ENCODE peak calls at places on chromosomes 6 and 20, in ten cellular contexts. Y is heart left ventricle, M is H54, T is transverse colon, S is lower leg skin, A is uterus, O is IMR-90, G is HCT116, K is A549, F is Peyer's patch. X is an unnamed sample.
A peak's percentile ranks its signal among the peaks of the same experiment; 100 is the strongest.

GRCh38 chr6:123904228-123904627 is 100.6 kb downstream of the NKAIN2 start:
- DNase-seq in Y (no peak), F (no peak), O (no peak), M (no peak), K (no peak), T (no peak), G (no peak), A (no peak), S (no peak), X (peak; percentile 52)

GRCh38 chr6:26215200-26216014 is 128.2 kb downstream of the HFE start:
- DNase-seq in T (no peak), A (no peak), F (peak; percentile 68), M (no peak), Y (no peak), O (peak; percentile 36), G (no peak), S (no peak), K (no peak), X (peak; percentile 77)

GRCh38 chr6:85544776-85545175 is 48.9 kb downstream of the SNX14 start:
- DNase-seq in A (no peak), Y (no peak), G (no peak), S (no peak), T (no peak), M (no peak), O (peak; percentile 43), K (no peak), F (no peak), X (no peak)

GRCh38 chr6:37005827-37006514 is 516 bp downstream of the FGD2 start:
- DNase-seq in S (no peak), G (no peak), A (no peak), K (no peak), M (no peak), O (no peak), Y (no peak), T (no peak), F (no peak), X (no peak)

GRCh38 chr6:125791151-125791819 is 525 bp downstream of the NCOA7 start:
- DNase-seq in M (peak; percentile 11), S (no peak), A (no peak), T (peak; percentile 46), K (peak; percentile 61), O (peak; percentile 52), Y (no peak), G (no peak), F (peak; percentile 76), X (peak; percentile 75)

GRCh38 chr6:25035451-25036435 is 100.0 kb upstream of the RIPOR2 start:
- DNase-seq in M (no peak), A (no peak), S (no peak), G (no peak), F (no peak), K (no peak), Y (no peak), T (no peak), O (no peak), X (peak; percentile 61)

GRCh38 chr20:63652192-63652980 is 838 bp downstream of the STMN3 start:
- DNase-seq in F (no peak), Y (no peak), G (no peak), A (peak; percentile 45), M (no peak), K (no peak), S (no peak), O (no peak), T (no peak), X (peak; percentile 20)

GRCh38 chr20:33490023-33490933 is at the start of gene CBFA2T2:
- DNase-seq in K (peak; percentile 50), T (peak; percentile 65), M (peak; percentile 64), O (peak; percentile 55), Y (peak; percentile 81), F (peak; percentile 78), A (no peak), S (peak; percentile 92), G (peak; percentile 28), X (no peak)

GRCh38 chr6:34601706-34602105 is 45.6 kb upstream of the SPDEF start:
- DNase-seq in S (peak; percentile 31), Y (no peak), G (no peak), M (no peak), O (no peak), A (no peak), F (no peak), T (no peak), K (no peak), X (no peak)

GRCh38 chr6:26044140-26045045 is 42.8 kb upstream of the HFE start:
- DNase-seq in F (peak; percentile 77), G (no peak), Y (peak; percentile 26), A (peak; percentile 33), T (peak; percentile 51), S (peak; percentile 85), K (no peak), M (no peak), O (peak; percentile 20), X (peak; percentile 91)

GRCh38 chr6:11092654-11093053 is 980 bp upstream of the SMIM13 start:
- DNase-seq in Y (no peak), S (no peak), M (no peak), K (no peak), O (no peak), F (no peak), A (no peak), G (no peak), T (no peak), X (no peak)

GRCh38 chr6:11096109-11096508 is 2.5 kb downstream of the SMIM13 start:
- DNase-seq in T (peak; percentile 28), K (peak; percentile 53), G (peak; percentile 54), Y (no peak), A (no peak), S (no peak), O (peak; percentile 80), F (peak; percentile 52), M (no peak), X (peak; percentile 54)

GRCh38 chr6:11094411-11094851 is 797 bp downstream of the SMIM13 start:
- DNase-seq in T (peak; percentile 54), Y (peak; percentile 55), M (peak; percentile 49), S (peak; percentile 88), K (peak; percentile 21), F (peak; percentile 75), O (peak; percentile 45), G (no peak), A (peak; percentile 27), X (peak; percentile 74)

GRCh38 chr6:11093065-11093590 is 506 bp upstream of the SMIM13 start:
- DNase-seq in F (no peak), K (peak; percentile 41), Y (no peak), T (peak; percentile 58), O (peak; percentile 41), G (no peak), M (peak; percentile 55), S (no peak), A (no peak), X (no peak)

GRCh38 chr6:11093591-11094410 is at the start of gene SMIM13:
- DNase-seq in M (peak; percentile 98), F (peak; percentile 99), A (peak; percentile 98), Y (peak; percentile 98), S (peak; percentile 99), O (peak; percentile 98), G (peak; percentile 96), T (peak; percentile 98), K (peak; percentile 92), X (peak; percentile 98)
- TF ChIP-seq POLR2A in M (peak; percentile 61), F (peak; percentile 61), A (peak; percentile 85), Y (no peak), S (no peak), O (peak; percentile 82), G (peak; percentile 39), T (peak; percentile 72), K (peak; percentile 51), X (peak; percentile 81)

DNA sequence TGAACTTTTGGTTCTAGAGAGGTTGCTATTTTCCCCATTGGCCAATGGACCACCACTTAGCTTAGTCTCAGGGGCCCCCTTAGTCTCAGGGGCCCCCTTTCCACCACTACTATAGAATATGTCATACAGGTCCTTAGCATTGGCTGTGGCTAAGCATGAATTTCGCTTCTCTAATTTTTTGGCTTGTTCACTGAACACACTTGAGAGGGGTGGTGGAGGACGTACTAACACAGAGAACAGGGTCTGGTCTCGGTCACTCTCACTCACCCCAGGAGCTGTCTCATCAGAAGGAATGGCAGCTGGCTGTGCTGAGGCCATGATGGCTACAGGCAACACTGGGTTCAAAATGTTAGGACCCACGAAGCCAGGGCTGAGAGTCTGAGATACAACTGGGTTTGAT is 30.3 kb downstream of the ZNF318 start:
- DNase-seq in G (no peak), S (no peak), A (no peak), M (no peak), O (no peak), Y (no peak), K (no peak), T (no peak), F (no peak), X (no peak)
- TF ChIP-seq POLR2A in G (no peak), S (no peak), A (no peak), M (no peak), O (no peak), Y (no peak), K (no peak), T (no peak), F (no peak), X (no peak)

GRCh38 chr6:11730645-11731044 is 48.0 kb downstream of the ADTRP start:
- DNase-seq in Y (no peak), O (no peak), S (no peak), A (no peak), G (no peak), M (no peak), K (no peak), T (peak; percentile 16), F (no peak), X (no peak)
- TF ChIP-seq POLR2A in Y (no peak), O (no peak), S (no peak), A (no peak), G (no peak), M (no peak), K (no peak), T (no peak), F (no peak), X (no peak)

DNA sequence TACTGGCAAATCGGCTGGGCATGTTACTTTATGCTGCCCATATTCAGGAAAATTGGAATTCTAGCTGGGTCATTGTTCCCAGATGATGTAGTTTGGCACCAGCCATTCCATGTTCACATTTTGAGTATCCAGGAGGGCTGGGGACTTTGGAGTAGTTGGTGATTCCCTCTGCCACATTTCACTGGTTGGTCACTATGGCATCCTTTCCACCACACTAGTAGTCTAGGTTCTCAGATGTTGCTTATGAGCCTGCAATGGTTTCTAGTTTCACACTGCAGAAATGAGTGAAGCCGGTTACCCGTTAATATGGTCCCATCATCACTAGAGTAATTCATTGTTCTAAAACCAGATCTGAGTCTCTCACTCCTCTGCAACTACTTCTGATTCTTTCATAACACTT is 4.6 kb downstream of the PTPN1 start:
- DNase-seq in F (no peak), T (no peak), O (no peak), Y (no peak), S (peak; percentile 34), A (no peak), M (no peak), G (no peak), K (no peak), X (no peak)
- TF ChIP-seq POLR2A in F (no peak), T (no peak), O (no peak), Y (no peak), S (no peak), A (no peak), M (no peak), G (no peak), K (no peak), X (no peak)